ENCODE peak calls at places on chromosomes 11 and 22, in eight cellular contexts. One of them, this sample, is unnamed. For H3K9me3, the result is how much of the 10 kb centered on the place peaks cover.

GRCh38 chr22:35582861-35583670 is 34.1 kb downstream of the MB start:
- DNase-seq in DND-41: peak
- DNase-seq in psoas muscle: peak
- DNase-seq in endodermal cell: peak
- DNase-seq in lower lobe of right lung: peak
- DNase-seq in IMR-90: peak
- DNase-seq in CD8-positive, alpha-beta T cell: peak
- DNase-seq in kidney: peak
- DNase-seq in this sample: no peak

GRCh38 chr11:66950113-66950535 is 8.1 kb downstream of the PC start:
- DNase-seq in DND-41: no peak
- DNase-seq in psoas muscle: peak
- DNase-seq in endodermal cell: peak
- DNase-seq in lower lobe of right lung: no peak
- DNase-seq in IMR-90: peak
- DNase-seq in CD8-positive, alpha-beta T cell: no peak
- DNase-seq in kidney: peak
- DNase-seq in this sample: no peak

GRCh38 chr11:102346456-102346747 is 612 bp upstream of the BIRC2 start:
- DNase-seq in DND-41: no peak
- DNase-seq in psoas muscle: no peak
- DNase-seq in endodermal cell: no peak
- DNase-seq in lower lobe of right lung: no peak
- DNase-seq in IMR-90: peak
- DNase-seq in CD8-positive, alpha-beta T cell: no peak
- DNase-seq in kidney: no peak
- DNase-seq in this sample: no peak

GRCh38 chr11:107770546-107770945 is 58.7 kb upstream of the SLN start:
- DNase-seq in DND-41: no peak
- DNase-seq in psoas muscle: no peak
- DNase-seq in endodermal cell: no peak
- DNase-seq in lower lobe of right lung: no peak
- DNase-seq in IMR-90: peak
- DNase-seq in CD8-positive, alpha-beta T cell: no peak
- DNase-seq in kidney: no peak
- DNase-seq in this sample: no peak

GRCh38 chr11:65141896-65142494 is 7.7 kb upstream of the SYVN1 start:
- DNase-seq in DND-41: no peak
- DNase-seq in psoas muscle: no peak
- DNase-seq in endodermal cell: peak
- DNase-seq in lower lobe of right lung: no peak
- DNase-seq in IMR-90: no peak
- DNase-seq in CD8-positive, alpha-beta T cell: no peak
- DNase-seq in kidney: no peak
- DNase-seq in this sample: no peak

GRCh38 chr11:47202569-47202968 is 12.2 kb upstream of the DDB2 start:
- DNase-seq in DND-41: no peak
- DNase-seq in psoas muscle: no peak
- DNase-seq in endodermal cell: no peak
- DNase-seq in lower lobe of right lung: no peak
- DNase-seq in IMR-90: no peak
- DNase-seq in CD8-positive, alpha-beta T cell: no peak
- DNase-seq in kidney: no peak
- DNase-seq in this sample: no peak

GRCh38 chr11:36034572-36035331 is 90.9 kb downstream of the LDLRAD3 start:
- DNase-seq in DND-41: no peak
- DNase-seq in psoas muscle: no peak
- DNase-seq in endodermal cell: no peak
- DNase-seq in lower lobe of right lung: no peak
- DNase-seq in IMR-90: peak
- DNase-seq in CD8-positive, alpha-beta T cell: no peak
- DNase-seq in kidney: no peak
- DNase-seq in this sample: no peak

GRCh38 chr11:44515085-44515484 is 50.4 kb upstream of the CD82 start:
- DNase-seq in DND-41: no peak
- DNase-seq in psoas muscle: no peak
- DNase-seq in endodermal cell: no peak
- DNase-seq in lower lobe of right lung: no peak
- DNase-seq in IMR-90: no peak
- DNase-seq in CD8-positive, alpha-beta T cell: no peak
- DNase-seq in kidney: no peak
- DNase-seq in this sample: no peak

GRCh38 chr11:131351848-131352247 is 18.6 kb upstream of the NTM start:
- DNase-seq in DND-41: no peak
- DNase-seq in psoas muscle: no peak
- DNase-seq in endodermal cell: no peak
- DNase-seq in lower lobe of right lung: no peak
- DNase-seq in IMR-90: no peak
- DNase-seq in CD8-positive, alpha-beta T cell: no peak
- DNase-seq in kidney: no peak
- DNase-seq in this sample: no peak

GRCh38 chr11:44767421-44767820 is 40.7 kb downstream of the TSPAN18 start:
- DNase-seq in DND-41: no peak
- DNase-seq in psoas muscle: no peak
- DNase-seq in endodermal cell: peak
- DNase-seq in lower lobe of right lung: no peak
- DNase-seq in IMR-90: peak
- DNase-seq in CD8-positive, alpha-beta T cell: no peak
- DNase-seq in kidney: no peak
- DNase-seq in this sample: no peak

GRCh38 chr11:78039919-78040671 is 17.0 kb upstream of the KCTD14 start:
- DNase-seq in DND-41: peak
- DNase-seq in psoas muscle: peak
- DNase-seq in endodermal cell: no peak
- DNase-seq in lower lobe of right lung: peak
- DNase-seq in IMR-90: peak
- DNase-seq in CD8-positive, alpha-beta T cell: no peak
- DNase-seq in kidney: peak
- DNase-seq in this sample: no peak

GRCh38 chr22:27386186-27386585 is 415.4 kb downstream of the MN1 start:
- DNase-seq in DND-41: no peak
- DNase-seq in psoas muscle: no peak
- DNase-seq in endodermal cell: no peak
- DNase-seq in lower lobe of right lung: no peak
- DNase-seq in IMR-90: no peak
- DNase-seq in CD8-positive, alpha-beta T cell: no peak
- DNase-seq in kidney: no peak
- DNase-seq in this sample: no peak

GRCh38 chr11:96961931-96962330 is 572.1 kb downstream of the JRKL start:
- DNase-seq in DND-41: no peak
- DNase-seq in psoas muscle: no peak
- DNase-seq in endodermal cell: no peak
- DNase-seq in lower lobe of right lung: no peak
- DNase-seq in IMR-90: no peak
- DNase-seq in CD8-positive, alpha-beta T cell: no peak
- DNase-seq in kidney: no peak
- DNase-seq in this sample: no peak

GRCh38 chr11:46603704-46604308 is 10.0 kb upstream of the AMBRA1 start:
- DNase-seq in DND-41: no peak
- DNase-seq in psoas muscle: no peak
- DNase-seq in endodermal cell: no peak
- DNase-seq in lower lobe of right lung: no peak
- DNase-seq in IMR-90: no peak
- DNase-seq in CD8-positive, alpha-beta T cell: no peak
- DNase-seq in kidney: no peak
- DNase-seq in this sample: no peak

DNA sequence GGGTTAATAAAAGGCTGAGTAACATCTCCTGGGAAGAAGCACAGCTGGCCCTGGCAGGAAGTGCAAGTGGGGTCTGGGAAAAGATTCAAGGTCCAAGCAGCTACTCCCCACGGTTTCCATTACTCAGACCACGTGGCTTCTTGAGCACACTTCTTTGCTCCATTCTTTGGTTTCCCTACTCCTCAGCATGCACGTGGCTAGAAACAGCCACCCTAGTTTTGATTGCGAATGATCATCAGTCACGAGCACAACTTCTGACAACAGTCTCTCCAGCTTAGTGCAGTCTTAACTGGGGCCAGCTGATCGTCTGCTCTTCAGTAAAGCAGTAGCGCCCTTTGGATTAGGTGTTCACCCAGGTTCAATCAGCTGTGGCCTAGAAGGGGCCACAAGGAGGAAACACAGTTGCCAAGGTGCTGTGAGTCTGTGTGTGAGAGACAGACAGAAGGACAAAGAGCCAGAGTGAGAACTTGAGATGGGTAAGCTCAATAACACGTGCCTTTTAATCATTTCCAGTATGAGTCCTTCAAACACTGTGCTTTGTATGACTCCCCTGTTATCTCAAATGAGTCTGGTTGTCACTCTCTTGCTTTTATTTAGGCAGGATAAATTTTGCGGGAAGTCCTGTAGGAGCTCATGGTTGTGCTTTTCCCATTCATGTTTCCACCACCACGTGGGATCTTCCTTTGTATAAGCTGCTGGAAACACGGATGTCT is 956 bp upstream of the PARVA start:
- DNase-seq in DND-41: no peak
- DNase-seq in psoas muscle: peak
- DNase-seq in endodermal cell: no peak
- DNase-seq in lower lobe of right lung: no peak
- DNase-seq in IMR-90: peak
- DNase-seq in CD8-positive, alpha-beta T cell: no peak
- DNase-seq in kidney: no peak
- DNase-seq in this sample: no peak
- H3K9me3 ChIP-seq in DND-41: under half
- H3K9me3 ChIP-seq in psoas muscle: under half
- H3K9me3 ChIP-seq in endodermal cell: under half
- H3K9me3 ChIP-seq in lower lobe of right lung: under half
- H3K9me3 ChIP-seq in IMR-90: under half
- H3K9me3 ChIP-seq in CD8-positive, alpha-beta T cell: under half
- H3K9me3 ChIP-seq in kidney: under half
- H3K9me3 ChIP-seq in this sample: under half

GRCh38 chr11:118838905-118839553 is 44.7 kb upstream of the CXCR5 start:
- DNase-seq in DND-41: no peak
- DNase-seq in psoas muscle: no peak
- DNase-seq in endodermal cell: no peak
- DNase-seq in lower lobe of right lung: no peak
- DNase-seq in IMR-90: no peak
- DNase-seq in CD8-positive, alpha-beta T cell: no peak
- DNase-seq in kidney: no peak
- DNase-seq in this sample: no peak

DNA sequence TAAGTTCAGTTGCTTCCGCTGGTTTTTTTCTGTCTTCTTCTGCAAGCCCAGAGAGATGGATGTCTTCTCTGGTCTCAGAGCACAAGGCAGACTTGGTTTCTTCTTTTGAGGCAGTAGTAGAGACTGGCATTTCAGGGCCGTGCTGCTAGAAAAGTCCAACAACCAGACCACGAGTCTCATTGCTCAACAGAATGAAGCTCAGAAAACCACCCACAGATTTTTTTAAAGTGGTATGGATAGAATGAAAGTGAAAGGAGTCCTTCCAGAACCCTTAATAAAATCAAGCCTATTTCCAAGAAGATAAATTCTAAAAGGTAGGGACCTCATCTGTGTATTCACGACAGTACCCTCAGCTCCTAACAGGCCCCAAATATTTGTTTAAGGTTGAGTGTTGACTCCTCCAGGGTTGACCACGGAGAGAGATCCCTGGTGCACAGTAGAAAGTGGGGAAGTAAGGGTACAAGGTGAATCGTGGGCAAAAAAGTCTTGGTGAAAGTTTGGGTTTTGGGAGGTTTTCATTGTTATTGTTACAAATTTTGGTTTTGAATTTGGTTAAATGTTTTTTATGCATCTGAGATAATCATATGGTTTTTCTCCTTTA is 43.6 kb upstream of the DDX6 start:
- DNase-seq in DND-41: no peak
- DNase-seq in psoas muscle: no peak
- DNase-seq in endodermal cell: no peak
- DNase-seq in lower lobe of right lung: no peak
- DNase-seq in IMR-90: peak
- DNase-seq in CD8-positive, alpha-beta T cell: no peak
- DNase-seq in kidney: no peak
- DNase-seq in this sample: no peak
- H3K4me3 ChIP-seq in DND-41: no peak
- H3K4me3 ChIP-seq in psoas muscle: no peak
- H3K4me3 ChIP-seq in endodermal cell: no peak
- H3K4me3 ChIP-seq in lower lobe of right lung: no peak
- H3K4me3 ChIP-seq in IMR-90: no peak
- H3K4me3 ChIP-seq in CD8-positive, alpha-beta T cell: no peak
- H3K4me3 ChIP-seq in kidney: no peak
- H3K4me3 ChIP-seq in this sample: no peak

DNA sequence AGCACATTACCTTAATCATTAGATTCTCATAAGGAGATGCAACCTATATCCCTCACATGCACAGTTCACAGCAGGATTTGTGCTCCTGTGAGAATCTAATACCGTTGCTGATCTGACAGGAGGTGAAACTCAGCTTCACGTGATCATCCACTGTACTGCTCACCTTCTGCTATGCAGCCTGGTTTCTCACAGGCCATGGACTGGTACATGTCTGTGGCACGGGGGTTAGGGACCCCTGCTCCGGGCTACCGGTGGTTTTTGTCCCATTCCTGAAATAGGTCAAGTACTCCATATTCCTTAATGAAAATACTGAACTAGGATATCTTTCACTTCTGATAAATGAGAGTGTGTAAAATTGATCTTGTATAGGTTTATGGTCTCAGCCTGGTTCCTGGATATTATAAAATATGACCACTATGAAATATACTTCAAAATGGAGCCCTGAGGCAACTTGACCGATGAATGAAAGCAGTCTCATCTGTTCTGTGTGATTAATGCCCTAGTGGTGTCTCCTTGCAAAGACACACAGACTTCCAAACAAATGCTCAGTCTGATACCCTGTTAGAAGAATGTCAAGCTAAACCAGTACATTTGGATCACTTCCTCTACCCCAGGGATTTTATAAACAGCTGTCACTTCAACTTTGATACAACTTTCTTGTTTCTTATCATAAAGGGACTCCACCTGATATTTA is 492.9 kb upstream of the ANO3 start:
- DNase-seq in DND-41: no peak
- DNase-seq in psoas muscle: no peak
- DNase-seq in endodermal cell: no peak
- DNase-seq in lower lobe of right lung: no peak
- DNase-seq in IMR-90: no peak
- DNase-seq in CD8-positive, alpha-beta T cell: no peak
- DNase-seq in kidney: no peak
- DNase-seq in this sample: no peak
- H3K9me3 ChIP-seq in DND-41: under half
- H3K9me3 ChIP-seq in psoas muscle: under half
- H3K9me3 ChIP-seq in endodermal cell: under half
- H3K9me3 ChIP-seq in lower lobe of right lung: under half
- H3K9me3 ChIP-seq in IMR-90: under half
- H3K9me3 ChIP-seq in CD8-positive, alpha-beta T cell: under half
- H3K9me3 ChIP-seq in kidney: under half
- H3K9me3 ChIP-seq in this sample: under half

GRCh38 chr22:16912281-16912680 is 87.1 kb upstream of the XKR3 start:
- DNase-seq in DND-41: no peak
- DNase-seq in psoas muscle: no peak
- DNase-seq in endodermal cell: no peak
- DNase-seq in lower lobe of right lung: no peak
- DNase-seq in IMR-90: no peak
- DNase-seq in CD8-positive, alpha-beta T cell: no peak
- DNase-seq in kidney: no peak
- DNase-seq in this sample: no peak

GRCh38 chr22:16914006-16914405 is 88.8 kb upstream of the XKR3 start:
- DNase-seq in DND-41: no peak
- DNase-seq in psoas muscle: no peak
- DNase-seq in endodermal cell: no peak
- DNase-seq in lower lobe of right lung: no peak
- DNase-seq in IMR-90: no peak
- DNase-seq in CD8-positive, alpha-beta T cell: no peak
- DNase-seq in kidney: no peak
- DNase-seq in this sample: no peak

GRCh38 chr22:16917144-16918003 is 90.6 kb downstream of the GAB4 start:
- DNase-seq in DND-41: peak
- DNase-seq in psoas muscle: peak
- DNase-seq in endodermal cell: peak
- DNase-seq in lower lobe of right lung: peak
- DNase-seq in IMR-90: peak
- DNase-seq in CD8-positive, alpha-beta T cell: peak
- DNase-seq in kidney: no peak
- DNase-seq in this sample: peak

GRCh38 chr22:16915711-16916110 is 90.5 kb upstream of the XKR3 start:
- DNase-seq in DND-41: peak
- DNase-seq in psoas muscle: no peak
- DNase-seq in endodermal cell: no peak
- DNase-seq in lower lobe of right lung: no peak
- DNase-seq in IMR-90: no peak
- DNase-seq in CD8-positive, alpha-beta T cell: no peak
- DNase-seq in kidney: no peak
- DNase-seq in this sample: no peak
- H3K4me3 ChIP-seq in DND-41: no peak
- H3K4me3 ChIP-seq in psoas muscle: no peak
- H3K4me3 ChIP-seq in endodermal cell: no peak
- H3K4me3 ChIP-seq in lower lobe of right lung: no peak
- H3K4me3 ChIP-seq in IMR-90: no peak
- H3K4me3 ChIP-seq in CD8-positive, alpha-beta T cell: no peak
- H3K4me3 ChIP-seq in kidney: no peak
- H3K4me3 ChIP-seq in this sample: no peak

This sample was measured in SK-N-MC.